ENCODE peak calls at places on chromosomes 4 and X, in eight cellular contexts. One of them, this sample, is unnamed.

GRCh38 chr4:33080262-33080661 is 2360.1 kb downstream of the PCDH7 start:
- DNase-seq in transverse colon: no peak
- DNase-seq in K562: no peak
- DNase-seq in sigmoid colon: no peak
- DNase-seq in HepG2: no peak
- DNase-seq in upper lobe of left lung: no peak
- DNase-seq in SK-N-SH: no peak
- DNase-seq in suprapubic skin: no peak
- DNase-seq in this sample: no peak

GRCh38 chr4:15451181-15451865 is 18.4 kb upstream of the CC2D2A start:
- DNase-seq in transverse colon: no peak
- DNase-seq in K562: no peak
- DNase-seq in suprapubic skin: no peak
- DNase-seq in HepG2: no peak
- DNase-seq in sigmoid colon: no peak
- DNase-seq in upper lobe of left lung: no peak
- DNase-seq in SK-N-SH: no peak
- DNase-seq in this sample: no peak

GRCh38 chrX:20019672-20020365 is 29.0 kb upstream of the BCLAF3 start:
- DNase-seq in upper lobe of left lung: no peak
- DNase-seq in K562: no peak
- DNase-seq in SK-N-SH: no peak
- DNase-seq in transverse colon: no peak
- DNase-seq in suprapubic skin: no peak
- DNase-seq in HepG2: no peak
- DNase-seq in sigmoid colon: no peak
- DNase-seq in this sample: no peak

GRCh38 chr4:105092356-105092755 is 54.3 kb upstream of the TET2 start:
- DNase-seq in sigmoid colon: no peak
- DNase-seq in upper lobe of left lung: no peak
- DNase-seq in HepG2: no peak
- DNase-seq in transverse colon: no peak
- DNase-seq in K562: no peak
- DNase-seq in SK-N-SH: no peak
- DNase-seq in suprapubic skin: no peak
- DNase-seq in this sample: no peak

GRCh38 chr4:15955670-15956069 is 7.3 kb downstream of the FGFBP2 start:
- DNase-seq in K562: no peak
- DNase-seq in transverse colon: no peak
- DNase-seq in HepG2: no peak
- DNase-seq in suprapubic skin: no peak
- DNase-seq in SK-N-SH: no peak
- DNase-seq in sigmoid colon: no peak
- DNase-seq in upper lobe of left lung: no peak
- DNase-seq in this sample: no peak

GRCh38 chr4:2412534-2412884 is 5.9 kb downstream of the ZFYVE28 start:
- DNase-seq in suprapubic skin: no peak
- DNase-seq in upper lobe of left lung: no peak
- DNase-seq in K562: peak
- DNase-seq in SK-N-SH: no peak
- DNase-seq in sigmoid colon: no peak
- DNase-seq in HepG2: no peak
- DNase-seq in transverse colon: peak
- DNase-seq in this sample: peak

GRCh38 chr4:126799971-126800722 is 832.6 kb upstream of the INTU start:
- DNase-seq in HepG2: no peak
- DNase-seq in suprapubic skin: no peak
- DNase-seq in upper lobe of left lung: no peak
- DNase-seq in SK-N-SH: no peak
- DNase-seq in sigmoid colon: no peak
- DNase-seq in K562: no peak
- DNase-seq in transverse colon: no peak
- DNase-seq in this sample: no peak

GRCh38 chr4:75985116-75985515 is 5.6 kb downstream of the SDAD1 start:
- DNase-seq in upper lobe of left lung: no peak
- DNase-seq in transverse colon: no peak
- DNase-seq in SK-N-SH: no peak
- DNase-seq in suprapubic skin: no peak
- DNase-seq in sigmoid colon: no peak
- DNase-seq in HepG2: no peak
- DNase-seq in K562: no peak
- DNase-seq in this sample: no peak

GRCh38 chrX:155048997-155049619 is 21.8 kb downstream of the CMC4 start:
- DNase-seq in upper lobe of left lung: no peak
- DNase-seq in suprapubic skin: no peak
- DNase-seq in K562: peak
- DNase-seq in transverse colon: peak
- DNase-seq in SK-N-SH: peak
- DNase-seq in sigmoid colon: peak
- DNase-seq in HepG2: peak
- DNase-seq in this sample: peak

GRCh38 chr4:3373468-3373867 is 68.3 kb upstream of the HGFAC start:
- DNase-seq in transverse colon: no peak
- DNase-seq in SK-N-SH: no peak
- DNase-seq in upper lobe of left lung: peak
- DNase-seq in HepG2: no peak
- DNase-seq in sigmoid colon: no peak
- DNase-seq in K562: no peak
- DNase-seq in suprapubic skin: no peak
- DNase-seq in this sample: no peak

GRCh38 chr4:114980932-114981693 is 132.3 kb downstream of the NDST4 start:
- DNase-seq in HepG2: no peak
- DNase-seq in K562: no peak
- DNase-seq in suprapubic skin: no peak
- DNase-seq in upper lobe of left lung: no peak
- DNase-seq in sigmoid colon: no peak
- DNase-seq in transverse colon: no peak
- DNase-seq in SK-N-SH: no peak
- DNase-seq in this sample: no peak

GRCh38 chrX:116232833-116233232 is 62.3 kb downstream of the AGTR2 start:
- DNase-seq in HepG2: no peak
- DNase-seq in SK-N-SH: no peak
- DNase-seq in upper lobe of left lung: no peak
- DNase-seq in transverse colon: no peak
- DNase-seq in sigmoid colon: no peak
- DNase-seq in suprapubic skin: no peak
- DNase-seq in K562: no peak
- DNase-seq in this sample: no peak

GRCh38 chrX:17738737-17739535 is 1.6 kb downstream of the SCML1 start:
- DNase-seq in sigmoid colon: no peak
- DNase-seq in suprapubic skin: no peak
- DNase-seq in HepG2: no peak
- DNase-seq in transverse colon: no peak
- DNase-seq in K562: no peak
- DNase-seq in SK-N-SH: no peak
- DNase-seq in upper lobe of left lung: no peak
- DNase-seq in this sample: no peak

GRCh38 chr4:8269535-8270417 is at the start of gene HTRA3:
- DNase-seq in sigmoid colon: peak
- DNase-seq in K562: no peak
- DNase-seq in suprapubic skin: no peak
- DNase-seq in HepG2: no peak
- DNase-seq in SK-N-SH: no peak
- DNase-seq in upper lobe of left lung: peak
- DNase-seq in transverse colon: peak
- DNase-seq in this sample: peak

GRCh38 chr4:14916554-14917304 is 85.6 kb upstream of the CPEB2 start:
- DNase-seq in sigmoid colon: no peak
- DNase-seq in HepG2: peak
- DNase-seq in SK-N-SH: no peak
- DNase-seq in K562: no peak
- DNase-seq in transverse colon: no peak
- DNase-seq in suprapubic skin: no peak
- DNase-seq in upper lobe of left lung: no peak
- DNase-seq in this sample: no peak

GRCh38 chr4:41217373-41217772 is 3.0 kb upstream of the APBB2 start:
- DNase-seq in suprapubic skin: no peak
- DNase-seq in sigmoid colon: no peak
- DNase-seq in transverse colon: no peak
- DNase-seq in HepG2: no peak
- DNase-seq in upper lobe of left lung: no peak
- DNase-seq in SK-N-SH: no peak
- DNase-seq in K562: no peak
- DNase-seq in this sample: no peak

GRCh38 chrX:54386314-54386713 is 28.5 kb upstream of the WNK3 start:
- DNase-seq in HepG2: no peak
- DNase-seq in upper lobe of left lung: no peak
- DNase-seq in suprapubic skin: no peak
- DNase-seq in sigmoid colon: no peak
- DNase-seq in K562: no peak
- DNase-seq in transverse colon: no peak
- DNase-seq in SK-N-SH: no peak
- DNase-seq in this sample: no peak

GRCh38 chr4:162675661-162676060 is 491.0 kb downstream of the NAF1 start:
- DNase-seq in sigmoid colon: no peak
- DNase-seq in suprapubic skin: no peak
- DNase-seq in HepG2: no peak
- DNase-seq in transverse colon: no peak
- DNase-seq in SK-N-SH: no peak
- DNase-seq in K562: no peak
- DNase-seq in upper lobe of left lung: no peak
- DNase-seq in this sample: no peak

GRCh38 chrX:115226929-115227328 is 7.0 kb downstream of the LRCH2 start:
- DNase-seq in transverse colon: no peak
- DNase-seq in suprapubic skin: no peak
- DNase-seq in upper lobe of left lung: no peak
- DNase-seq in SK-N-SH: peak
- DNase-seq in sigmoid colon: no peak
- DNase-seq in HepG2: peak
- DNase-seq in K562: no peak
- DNase-seq in this sample: no peak

GRCh38 chr4:38983756-38984647 is 48.2 kb downstream of the TMEM156 start:
- DNase-seq in K562: no peak
- DNase-seq in sigmoid colon: no peak
- DNase-seq in HepG2: peak
- DNase-seq in SK-N-SH: peak
- DNase-seq in upper lobe of left lung: no peak
- DNase-seq in transverse colon: no peak
- DNase-seq in suprapubic skin: no peak
- DNase-seq in this sample: no peak

DNA sequence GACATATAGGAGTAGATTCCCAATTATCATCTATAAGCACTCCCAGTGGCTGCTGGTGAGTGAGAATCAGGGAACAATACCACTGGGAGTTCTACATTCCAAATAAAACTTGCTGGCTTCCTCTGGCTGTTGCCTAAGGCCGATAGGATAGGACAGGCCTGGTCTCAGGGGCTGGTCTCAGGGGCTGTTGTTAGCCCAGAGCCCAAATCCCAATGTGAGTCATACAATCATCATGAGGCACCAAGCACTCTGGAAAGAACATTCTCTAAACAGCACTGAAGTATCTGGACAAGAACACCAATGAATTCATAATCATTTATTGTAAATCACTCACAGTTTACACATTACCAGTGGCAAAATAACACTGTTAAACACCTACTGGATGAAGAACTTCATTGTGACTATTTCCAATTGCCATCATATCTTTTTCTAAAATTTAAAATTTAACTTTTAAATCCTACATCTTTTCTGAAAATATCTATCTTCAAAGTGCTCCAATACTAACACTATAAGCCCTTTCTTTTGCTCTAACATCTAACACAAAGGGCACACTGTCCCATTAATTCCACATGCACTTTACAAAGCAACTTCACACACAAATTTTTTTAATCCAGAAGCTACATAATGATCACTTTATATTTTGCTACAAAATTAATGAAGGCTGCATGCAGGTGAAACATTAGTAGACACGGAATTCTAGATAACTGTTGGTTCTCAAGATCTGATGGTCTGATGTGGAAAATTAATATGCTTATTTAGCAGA is 67.6 kb upstream of the TMEM150C start:
- DNase-seq in SK-N-SH: no peak
- DNase-seq in K562: no peak
- DNase-seq in suprapubic skin: no peak
- DNase-seq in upper lobe of left lung: no peak
- DNase-seq in transverse colon: no peak
- DNase-seq in sigmoid colon: no peak
- DNase-seq in HepG2: no peak
- DNase-seq in this sample: no peak
- TF ChIP-seq EP300 in SK-N-SH: no peak
- TF ChIP-seq EP300 in K562: no peak
- TF ChIP-seq EP300 in suprapubic skin: no peak
- TF ChIP-seq EP300 in upper lobe of left lung: no peak
- TF ChIP-seq EP300 in transverse colon: no peak
- TF ChIP-seq EP300 in sigmoid colon: no peak
- TF ChIP-seq EP300 in HepG2: no peak
- TF ChIP-seq EP300 in this sample: no peak

DNA sequence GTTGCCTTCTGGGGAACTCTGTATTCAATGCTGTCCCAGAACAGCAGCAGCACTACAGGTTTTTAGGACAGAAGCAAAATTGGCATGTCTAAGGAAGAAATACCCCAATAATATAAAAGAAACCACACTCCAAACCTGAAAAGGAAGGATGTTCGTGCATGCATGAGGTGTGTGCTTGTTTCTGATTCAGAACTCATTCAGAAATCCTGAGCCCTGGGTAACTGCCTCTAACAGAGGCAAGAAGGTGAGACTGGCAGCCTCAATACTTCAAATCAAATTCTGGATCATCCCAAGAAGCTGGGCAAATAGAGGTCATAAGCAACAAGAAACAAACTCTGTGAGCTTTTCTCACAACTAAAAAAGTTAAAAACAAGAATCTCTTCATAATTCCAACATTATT is 2.7 kb downstream of the CXCL1 start:
- DNase-seq in suprapubic skin: no peak
- DNase-seq in upper lobe of left lung: no peak
- DNase-seq in K562: no peak
- DNase-seq in HepG2: no peak
- DNase-seq in SK-N-SH: no peak
- DNase-seq in sigmoid colon: no peak
- DNase-seq in transverse colon: no peak
- DNase-seq in this sample: no peak
- TF ChIP-seq POLR2AphosphoS5 in suprapubic skin: no peak
- TF ChIP-seq POLR2AphosphoS5 in upper lobe of left lung: no peak
- TF ChIP-seq POLR2AphosphoS5 in K562: no peak
- TF ChIP-seq POLR2AphosphoS5 in HepG2: no peak
- TF ChIP-seq POLR2AphosphoS5 in SK-N-SH: no peak
- TF ChIP-seq POLR2AphosphoS5 in sigmoid colon: no peak
- TF ChIP-seq POLR2AphosphoS5 in transverse colon: no peak
- TF ChIP-seq POLR2AphosphoS5 in this sample: no peak

DNA sequence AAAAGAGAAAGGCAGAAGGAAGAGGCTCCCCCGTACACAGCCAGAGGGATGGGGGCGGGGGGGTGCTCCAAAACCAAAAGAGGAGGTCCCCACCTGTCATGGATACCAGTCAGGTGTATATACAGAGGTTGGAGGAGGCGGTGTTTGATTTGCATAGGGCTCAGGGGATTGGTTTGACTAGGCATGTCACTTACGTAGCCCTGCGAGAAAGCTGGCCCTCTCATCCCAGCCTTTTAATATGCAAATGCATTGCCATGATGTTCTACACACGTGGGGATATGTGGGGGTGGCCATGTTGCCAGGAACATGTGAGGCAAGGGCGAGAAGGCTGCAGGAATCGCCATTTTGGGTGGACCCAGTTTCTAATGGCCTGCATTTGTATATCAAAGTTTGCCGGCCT is 38.6 kb downstream of the TMEM150C start:
- DNase-seq in HepG2: no peak
- DNase-seq in upper lobe of left lung: no peak
- DNase-seq in transverse colon: no peak
- DNase-seq in sigmoid colon: no peak
- DNase-seq in SK-N-SH: no peak
- DNase-seq in K562: no peak
- DNase-seq in suprapubic skin: no peak
- DNase-seq in this sample: no peak
- TF ChIP-seq EP300 in HepG2: no peak
- TF ChIP-seq EP300 in upper lobe of left lung: no peak
- TF ChIP-seq EP300 in transverse colon: no peak
- TF ChIP-seq EP300 in sigmoid colon: no peak
- TF ChIP-seq EP300 in SK-N-SH: no peak
- TF ChIP-seq EP300 in K562: no peak
- TF ChIP-seq EP300 in suprapubic skin: no peak
- TF ChIP-seq EP300 in this sample: no peak

GRCh38 chrX:45771560-45772340 is 571.1 kb upstream of the DIPK2B start:
- DNase-seq in suprapubic skin: no peak
- DNase-seq in SK-N-SH: no peak
- DNase-seq in sigmoid colon: no peak
- DNase-seq in transverse colon: peak
- DNase-seq in upper lobe of left lung: peak
- DNase-seq in K562: no peak
- DNase-seq in HepG2: no peak
- DNase-seq in this sample: peak
- TF ChIP-seq POLR2AphosphoS5 in suprapubic skin: no peak
- TF ChIP-seq POLR2AphosphoS5 in SK-N-SH: no peak
- TF ChIP-seq POLR2AphosphoS5 in sigmoid colon: no peak
- TF ChIP-seq POLR2AphosphoS5 in transverse colon: no peak
- TF ChIP-seq POLR2AphosphoS5 in upper lobe of left lung: no peak
- TF ChIP-seq POLR2AphosphoS5 in K562: no peak
- TF ChIP-seq POLR2AphosphoS5 in HepG2: no peak
- TF ChIP-seq POLR2AphosphoS5 in this sample: peak